ENCODE peak calls at places on chromosome 17, in five cellular contexts. One of them, this sample, is unnamed.

GRCh38 chr17:9371019-9371418 is 204.6 kb downstream of the STX8 start:
- DNase-seq in GM12878: peak; percentile 37
- DNase-seq in uterus: no peak
- DNase-seq in Peyer's patch: no peak
- DNase-seq in stomach: no peak
- DNase-seq in this sample: peak; percentile 33

GRCh38 chr17:8056232-8056975 is 17.5 kb downstream of the ALOX15B start:
- DNase-seq in stomach: peak; percentile 81
- DNase-seq in Peyer's patch: peak; percentile 47
- DNase-seq in GM12878: peak; percentile 44
- DNase-seq in uterus: no peak
- DNase-seq in this sample: no peak

GRCh38 chr17:32907583-32907982 is 20.4 kb upstream of the TMEM98 start:
- DNase-seq in Peyer's patch: peak; percentile 52
- DNase-seq in uterus: no peak
- DNase-seq in stomach: no peak
- DNase-seq in GM12878: no peak
- DNase-seq in this sample: no peak

GRCh38 chr17:8253801-8254200 is 4.7 kb downstream of the PFAS start:
- DNase-seq in stomach: no peak
- DNase-seq in uterus: no peak
- DNase-seq in GM12878: no peak
- DNase-seq in Peyer's patch: peak; percentile 73
- DNase-seq in this sample: no peak

GRCh38 chr17:16027708-16028584 is 28.3 kb downstream of the TTC19 start:
- DNase-seq in GM12878: peak; percentile 19
- DNase-seq in stomach: no peak
- DNase-seq in Peyer's patch: no peak
- DNase-seq in uterus: no peak
- DNase-seq in this sample: peak; percentile 45

GRCh38 chr17:67440311-67441051 is 63.4 kb downstream of the PITPNC1 start:
- DNase-seq in uterus: no peak
- DNase-seq in stomach: no peak
- DNase-seq in Peyer's patch: no peak
- DNase-seq in GM12878: no peak
- DNase-seq in this sample: no peak

GRCh38 chr17:43588664-43589435 is 42.7 kb upstream of the ETV4 start:
- DNase-seq in Peyer's patch: peak; percentile 51
- DNase-seq in GM12878: no peak
- DNase-seq in uterus: no peak
- DNase-seq in stomach: no peak
- DNase-seq in this sample: no peak

GRCh38 chr17:14933676-14934075 is 331.4 kb downstream of the PMP22 start:
- DNase-seq in uterus: no peak
- DNase-seq in Peyer's patch: no peak
- DNase-seq in stomach: no peak
- DNase-seq in GM12878: no peak
- DNase-seq in this sample: no peak

GRCh38 chr17:74639704-74640142 is 16.2 kb upstream of the CD300E start:
- DNase-seq in uterus: no peak
- DNase-seq in GM12878: peak; percentile 42
- DNase-seq in stomach: no peak
- DNase-seq in Peyer's patch: no peak
- DNase-seq in this sample: no peak

GRCh38 chr17:74671031-74671771 is 41.5 kb downstream of the CD300LF start:
- DNase-seq in stomach: peak; percentile 64
- DNase-seq in Peyer's patch: peak; percentile 74
- DNase-seq in GM12878: no peak
- DNase-seq in uterus: peak; percentile 24
- DNase-seq in this sample: no peak

GRCh38 chr17:830381-830780 is 48.2 kb downstream of the MRM3 start:
- DNase-seq in Peyer's patch: no peak
- DNase-seq in stomach: no peak
- DNase-seq in GM12878: no peak
- DNase-seq in uterus: no peak
- DNase-seq in this sample: no peak

GRCh38 chr17:55089955-55090573 is 121.5 kb downstream of the STXBP4 start:
- DNase-seq in Peyer's patch: no peak
- DNase-seq in stomach: no peak
- DNase-seq in uterus: no peak
- DNase-seq in GM12878: peak; percentile 79
- DNase-seq in this sample: peak; percentile 2

GRCh38 chr17:7548585-7549400 is at the start of gene TNFSF12:
- DNase-seq in uterus: peak; percentile 66
- DNase-seq in stomach: peak; percentile 55
- DNase-seq in Peyer's patch: peak; percentile 74
- DNase-seq in GM12878: no peak
- DNase-seq in this sample: peak; percentile 41

GRCh38 chr17:51914613-51915012 is 243.9 kb downstream of the CA10 start:
- DNase-seq in stomach: no peak
- DNase-seq in GM12878: no peak
- DNase-seq in Peyer's patch: no peak
- DNase-seq in uterus: no peak
- DNase-seq in this sample: no peak

GRCh38 chr17:4738136-4739121 is 1.2 kb upstream of the ZMYND15 start:
- DNase-seq in Peyer's patch: peak; percentile 70
- DNase-seq in uterus: no peak
- DNase-seq in GM12878: no peak
- DNase-seq in stomach: peak; percentile 70
- DNase-seq in this sample: no peak

GRCh38 chr17:64025732-64026294 is 5.4 kb upstream of the ICAM2 start:
- DNase-seq in Peyer's patch: peak; percentile 80
- DNase-seq in uterus: peak; percentile 57
- DNase-seq in stomach: peak; percentile 80
- DNase-seq in GM12878: peak; percentile 55
- DNase-seq in this sample: peak; percentile 79

GRCh38 chr17:8577868-8578267 is 52.7 kb downstream of the MYH10 start:
- DNase-seq in Peyer's patch: no peak
- DNase-seq in stomach: no peak
- DNase-seq in uterus: no peak
- DNase-seq in GM12878: no peak
- DNase-seq in this sample: no peak

GRCh38 chr17:44308320-44308818 is at the start of gene RUNDC3A:
- DNase-seq in stomach: peak; percentile 77
- DNase-seq in Peyer's patch: peak; percentile 85
- DNase-seq in GM12878: no peak
- DNase-seq in uterus: peak; percentile 84
- DNase-seq in this sample: peak; percentile 91

GRCh38 chr17:16243385-16243784 is 26.4 kb downstream of the PIGL start:
- DNase-seq in uterus: no peak
- DNase-seq in stomach: no peak
- DNase-seq in GM12878: no peak
- DNase-seq in Peyer's patch: no peak
- DNase-seq in this sample: no peak

GRCh38 chr17:69047368-69048263 is 13.1 kb downstream of the ABCA9 start:
- DNase-seq in Peyer's patch: peak; percentile 54
- DNase-seq in GM12878: no peak
- DNase-seq in stomach: peak; percentile 76
- DNase-seq in uterus: peak; percentile 60
- DNase-seq in this sample: no peak

GRCh38 chr17:48153711-48154642 is 46.4 kb downstream of the SNX11 start:
- DNase-seq in uterus: no peak
- DNase-seq in stomach: peak; percentile 51
- DNase-seq in GM12878: no peak
- DNase-seq in Peyer's patch: peak; percentile 78
- DNase-seq in this sample: no peak

GRCh38 chr17:61662771-61663170 is 71.8 kb upstream of the NACA2 start:
- DNase-seq in uterus: no peak
- DNase-seq in GM12878: no peak
- DNase-seq in stomach: no peak
- DNase-seq in Peyer's patch: no peak
- DNase-seq in this sample: no peak

GRCh38 chr17:35243459-35244204 is 760 bp downstream of the SLFN5 start:
- DNase-seq in Peyer's patch: peak; percentile 53
- DNase-seq in GM12878: no peak
- DNase-seq in stomach: peak; percentile 49
- DNase-seq in uterus: peak; percentile 56
- DNase-seq in this sample: peak; percentile 25

GRCh38 chr17:63775420-63775819 is 1.4 kb downstream of the DDX42 start:
- DNase-seq in stomach: no peak
- DNase-seq in Peyer's patch: no peak
- DNase-seq in GM12878: no peak
- DNase-seq in uterus: no peak
- DNase-seq in this sample: no peak

GRCh38 chr17:49498037-49498615 is 3.0 kb downstream of the NGFR start:
- DNase-seq in stomach: no peak
- DNase-seq in Peyer's patch: no peak
- DNase-seq in uterus: no peak
- DNase-seq in GM12878: no peak
- DNase-seq in this sample: no peak

GRCh38 chr17:28488884-28489276 is 15.4 kb downstream of the SLC13A2 start:
- DNase-seq in Peyer's patch: no peak
- DNase-seq in stomach: no peak
- DNase-seq in uterus: no peak
- DNase-seq in GM12878: no peak
- DNase-seq in this sample: no peak

GRCh38 chr17:40355123-40355803 is 9.3 kb downstream of the GJD3 start:
- DNase-seq in stomach: peak; percentile 80
- DNase-seq in uterus: peak; percentile 86
- DNase-seq in GM12878: no peak
- DNase-seq in Peyer's patch: peak; percentile 86
- DNase-seq in this sample: peak; percentile 86

GRCh38 chr17:46063239-46063638 is 64.2 kb downstream of the STH start:
- DNase-seq in uterus: no peak
- DNase-seq in stomach: no peak
- DNase-seq in Peyer's patch: no peak
- DNase-seq in GM12878: no peak
- DNase-seq in this sample: peak; percentile 49

GRCh38 chr17:35079547-35079946 is 16.0 kb upstream of the RFFL start:
- DNase-seq in uterus: no peak
- DNase-seq in Peyer's patch: no peak
- DNase-seq in stomach: no peak
- DNase-seq in GM12878: no peak
- DNase-seq in this sample: no peak

GRCh38 chr17:46136820-46137219 is 56.4 kb downstream of the KANSL1 start:
- DNase-seq in uterus: no peak
- DNase-seq in GM12878: no peak
- DNase-seq in Peyer's patch: no peak
- DNase-seq in stomach: no peak
- DNase-seq in this sample: no peak

DNA sequence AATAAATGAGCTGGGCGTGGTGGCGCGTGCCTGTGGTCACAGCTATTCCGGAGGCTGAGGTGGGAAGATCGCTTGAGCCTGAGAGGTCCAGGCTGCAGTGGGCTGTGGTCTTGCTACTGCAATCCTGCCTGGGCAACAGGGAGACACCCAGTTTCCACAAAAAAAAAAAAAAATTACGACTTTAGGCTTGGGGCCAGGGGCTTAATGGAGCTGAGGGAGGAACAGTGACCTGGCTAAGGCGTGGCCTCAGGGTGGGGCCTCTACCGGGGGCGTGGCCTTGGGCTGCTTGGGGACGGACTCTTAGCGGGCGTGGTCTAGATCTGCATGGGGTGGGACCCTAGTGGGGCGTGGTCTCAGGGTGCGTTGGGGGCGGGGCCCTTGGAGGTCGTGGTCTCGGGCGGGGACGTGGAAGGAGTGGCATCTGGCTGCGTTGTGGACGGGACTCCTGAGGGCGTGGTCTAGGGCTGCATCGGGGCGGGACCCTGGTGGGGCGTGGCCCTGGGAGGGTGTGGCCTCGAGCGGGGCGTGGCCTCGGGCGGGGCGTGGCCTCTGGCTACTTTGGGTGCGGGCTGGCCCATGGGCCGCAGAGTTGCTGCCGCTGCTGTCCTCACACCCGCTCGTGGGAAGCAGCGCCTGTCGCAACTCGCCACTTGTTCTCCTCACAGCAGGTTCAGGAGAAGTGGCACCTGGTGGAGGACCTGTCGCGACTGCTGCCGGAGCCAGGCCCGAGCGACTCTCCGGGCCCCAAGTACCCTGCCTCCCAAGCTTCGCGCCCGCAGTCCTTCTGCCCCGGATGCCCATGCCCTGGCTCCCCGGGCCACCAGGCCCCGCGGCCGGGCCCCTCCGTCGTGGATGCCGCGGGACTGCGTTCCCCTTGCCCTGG is 5.8 kb upstream of the C17orf99 start:
- DNase-seq in Peyer's patch: peak; percentile 97
- DNase-seq in uterus: peak; percentile 83
- DNase-seq in stomach: peak; percentile 96
- DNase-seq in GM12878: peak; percentile 90
- DNase-seq in this sample: peak; percentile 93
- TF ChIP-seq POLR2A in Peyer's patch: no peak
- TF ChIP-seq POLR2A in uterus: peak; percentile 20
- TF ChIP-seq POLR2A in stomach: no peak
- TF ChIP-seq POLR2A in GM12878: peak; percentile 87
- TF ChIP-seq POLR2A in this sample: no peak

DNA sequence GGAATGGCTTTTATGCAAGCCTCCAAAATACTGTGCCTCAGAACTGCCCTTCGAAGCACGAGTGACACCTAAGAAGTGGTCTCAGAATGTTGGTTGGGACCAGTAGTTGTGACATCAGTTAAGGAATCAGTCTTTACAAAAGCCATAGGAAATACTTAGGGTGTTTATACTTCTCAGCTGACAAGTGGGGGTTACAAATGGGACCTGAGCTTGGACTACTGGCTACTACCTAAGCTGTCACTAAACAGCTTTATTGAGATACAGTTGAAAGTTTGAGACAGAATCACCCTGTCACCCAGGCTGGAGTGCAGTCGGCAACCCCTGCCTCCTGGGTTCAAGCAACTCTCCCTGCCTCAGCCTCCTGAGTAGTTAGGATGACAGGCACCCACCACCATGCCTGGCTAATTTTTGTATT is 5.0 kb downstream of the RPL19 start:
- DNase-seq in stomach: no peak
- DNase-seq in GM12878: no peak
- DNase-seq in Peyer's patch: no peak
- DNase-seq in uterus: no peak
- DNase-seq in this sample: no peak
- TF ChIP-seq POLR2A in stomach: no peak
- TF ChIP-seq POLR2A in GM12878: no peak
- TF ChIP-seq POLR2A in Peyer's patch: no peak
- TF ChIP-seq POLR2A in uterus: no peak
- TF ChIP-seq POLR2A in this sample: no peak

GRCh38 chr17:81922566-81923301 is 4.8 kb upstream of the SIRT7 start:
- DNase-seq in stomach: no peak
- DNase-seq in Peyer's patch: no peak
- DNase-seq in uterus: no peak
- DNase-seq in GM12878: no peak
- DNase-seq in this sample: no peak

GRCh38 chr17:81925860-81926450 is 1.6 kb downstream of the MAFG start:
- DNase-seq in stomach: no peak
- DNase-seq in GM12878: no peak
- DNase-seq in uterus: no peak
- DNase-seq in Peyer's patch: no peak
- DNase-seq in this sample: no peak

GRCh38 chr17:81923302-81924260 is 4.0 kb downstream of the MAFG start:
- DNase-seq in uterus: no peak
- DNase-seq in GM12878: no peak
- DNase-seq in stomach: peak; percentile 85
- DNase-seq in Peyer's patch: peak; percentile 87
- DNase-seq in this sample: peak; percentile 96

GRCh38 chr17:81926451-81927144 is 937 bp downstream of the MAFG start:
- DNase-seq in Peyer's patch: peak; percentile 88
- DNase-seq in uterus: peak; percentile 70
- DNase-seq in stomach: peak; percentile 89
- DNase-seq in GM12878: no peak
- DNase-seq in this sample: peak; percentile 93

GRCh38 chr17:81924557-81925532 is 2.7 kb downstream of the MAFG start:
- DNase-seq in Peyer's patch: peak; percentile 85
- DNase-seq in stomach: no peak
- DNase-seq in uterus: no peak
- DNase-seq in GM12878: no peak
- DNase-seq in this sample: no peak
- TF ChIP-seq POLR2A in Peyer's patch: no peak
- TF ChIP-seq POLR2A in stomach: no peak
- TF ChIP-seq POLR2A in uterus: no peak
- TF ChIP-seq POLR2A in GM12878: no peak
- TF ChIP-seq POLR2A in this sample: no peak

GRCh38 chr17:76500074-76500744 is 1.0 kb downstream of the RHBDF2 start:
- DNase-seq in GM12878: no peak
- DNase-seq in stomach: no peak
- DNase-seq in Peyer's patch: no peak
- DNase-seq in uterus: no peak
- DNase-seq in this sample: no peak
- TF ChIP-seq POLR2A in GM12878: no peak
- TF ChIP-seq POLR2A in stomach: no peak
- TF ChIP-seq POLR2A in Peyer's patch: no peak
- TF ChIP-seq POLR2A in uterus: no peak
- TF ChIP-seq POLR2A in this sample: no peak